ENCODE peak calls at places on chromosomes 3 and 15, in five cellular contexts. A is neuronal stem cell; D is activated CD4-positive, alpha-beta T cell treated with anti-CD3 and anti-CD28 coated beads, Interleukin-2, amount 50 U/mL, for 1 hour; M is activated CD8-positive, alpha-beta memory T cell treated with anti-CD3 and anti-CD28 coated beads, Interleukin-2, amount 10 ng/mL, durations not matched to agents 7 days and 5 days; O is progenitor cell of endocrine pancreas. S is an unnamed sample.
A peak's percentile ranks its signal among the peaks of the same experiment; 100 is the strongest.

GRCh38 chr15:101047301-101047781 is 128.2 kb downstream of the LRRK1 start:
- DNase-seq in A (no peak), D (no peak), M (peak; percentile 21), O (no peak), S (no peak)

GRCh38 chr3:49674491-49674983 is 386 bp downstream of the APEH start:
- DNase-seq in A (no peak), D (peak; percentile 27), M (no peak), O (no peak), S (no peak)

GRCh38 chr3:101813817-101814440 is 34.9 kb downstream of the NXPE3 start:
- DNase-seq in A (no peak), D (no peak), M (no peak), O (no peak), S (no peak)

GRCh38 chr3:99901200-99901926 is 83.7 kb downstream of the CMSS1 start:
- DNase-seq in A (no peak), D (no peak), M (no peak), O (no peak), S (no peak)

GRCh38 chr3:107450254-107450653 is 72.5 kb upstream of the BBX start:
- DNase-seq in A (no peak), D (no peak), M (no peak), O (no peak), S (no peak)

GRCh38 chr15:85024509-85025336 is 43.1 kb downstream of the PDE8A start:
- DNase-seq in A (no peak), D (no peak), M (no peak), O (no peak), S (no peak)

GRCh38 chr15:65836665-65837064 is 32.6 kb upstream of the RAB11A start:
- DNase-seq in A (no peak), D (no peak), M (no peak), O (no peak), S (no peak)

GRCh38 chr3:30368978-30369377 is 237.4 kb upstream of the TGFBR2 start:
- DNase-seq in A (no peak), D (no peak), M (no peak), O (no peak), S (no peak)

GRCh38 chr15:33131880-33132279 is 62.6 kb downstream of the FMN1 start:
- DNase-seq in A (no peak), D (no peak), M (no peak), O (no peak), S (no peak)

GRCh38 chr3:89571707-89572106 is 464.3 kb downstream of the EPHA3 start:
- DNase-seq in A (no peak), D (no peak), M (no peak), O (no peak), S (no peak)

GRCh38 chr3:63960048-63960711 is 48.0 kb upstream of the SCAANT1 start:
- DNase-seq in A (no peak), D (no peak), M (no peak), O (no peak), S (no peak)

GRCh38 chr3:36211656-36211999 is 168.7 kb upstream of the STAC start:
- DNase-seq in A (no peak), D (no peak), M (no peak), O (no peak), S (no peak)

GRCh38 chr15:67134577-67135492 is 69.4 kb downstream of the SMAD3 start:
- DNase-seq in A (no peak), D (no peak), M (no peak), O (no peak), S (no peak)

GRCh38 chr3:14376348-14377043 is 25.9 kb upstream of the SLC6A6 start:
- DNase-seq in A (no peak), D (no peak), M (no peak), O (no peak), S (no peak)

GRCh38 chr3:61637088-61638051 is 76.0 kb downstream of the PTPRG start:
- DNase-seq in A (no peak), D (no peak), M (no peak), O (no peak), S (no peak)

GRCh38 chr15:70269991-70270751 is 172.5 kb upstream of the TLE3 start:
- DNase-seq in A (no peak), D (no peak), M (no peak), O (no peak), S (no peak)

GRCh38 chr15:58555168-58556027 is 123.6 kb downstream of the LIPC start:
- DNase-seq in A (no peak), D (no peak), M (no peak), O (no peak), S (no peak)

GRCh38 chr3:149368201-149368849 is 9.1 kb downstream of the TM4SF1 start:
- DNase-seq in A (no peak), D (no peak), M (no peak), O (no peak), S (no peak)

GRCh38 chr3:46096781-46097180 is 69.5 kb upstream of the XCR1 start:
- DNase-seq in A (no peak), D (no peak), M (no peak), O (no peak), S (no peak)

GRCh38 chr3:63232764-63233396 is 45.2 kb upstream of the SYNPR start:
- DNase-seq in A (no peak), D (no peak), M (no peak), O (no peak), S (no peak)

GRCh38 chr15:101003706-101004105 is 84.5 kb downstream of the LRRK1 start:
- DNase-seq in A (no peak), D (no peak), M (no peak), O (no peak), S (peak; percentile 13)

GRCh38 chr3:27639271-27639670 is 82.9 kb downstream of the EOMES start:
- DNase-seq in A (no peak), D (no peak), M (peak; percentile 47), O (no peak), S (no peak)

GRCh38 chr3:73411545-73411944 is 213.2 kb downstream of the PDZRN3 start:
- DNase-seq in A (no peak), D (no peak), M (no peak), O (no peak), S (no peak)

GRCh38 chr3:140416686-140417085 is 261.2 kb upstream of the TRIM42 start:
- DNase-seq in A (no peak), D (no peak), M (no peak), O (no peak), S (no peak)

GRCh38 chr3:27220166-27220565 is 149.0 kb downstream of the NEK10 start:
- DNase-seq in A (no peak), D (no peak), M (no peak), O (no peak), S (no peak)